ENCODE peak calls at places on chromosome 11, in four cellular contexts. N is CD8-positive, alpha-beta memory T cell; V is NCI-H187; M is GOT3. S is an unnamed sample.

GRCh38 chr11:1968454-1968995 is 21.4 kb downstream of the MRPL23 start:
- DNase-seq in N (no peak), V (no peak), M (no peak), S (no peak)

GRCh38 chr11:22558638-22559037 is 67.0 kb downstream of the FANCF start:
- DNase-seq in N (no peak), V (no peak), M (no peak), S (peak)

GRCh38 chr11:19353287-19353686 is 112.5 kb upstream of the E2F8 start:
- DNase-seq in N (no peak), V (no peak), M (no peak), S (no peak)

GRCh38 chr11:14186376-14186775 is 172.6 kb downstream of the RRAS2 start:
- DNase-seq in N (no peak), V (no peak), M (no peak), S (no peak)

GRCh38 chr11:120385690-120386089 is 49.5 kb downstream of the ARHGEF12 start:
- DNase-seq in N (no peak), V (no peak), M (no peak), S (no peak)

GRCh38 chr11:2928605-2929510 is at the start of gene PHLDA2:
- DNase-seq in N (peak), V (no peak), M (no peak), S (no peak)

GRCh38 chr11:61961570-61962212 is 5.7 kb downstream of the FTH1 start:
- DNase-seq in N (no peak), V (no peak), M (no peak), S (no peak)

GRCh38 chr11:29184939-29185890 is 831.6 kb downstream of the KCNA4 start:
- DNase-seq in N (no peak), V (no peak), M (peak), S (no peak)

GRCh38 chr11:96065379-96065778 is 141.5 kb upstream of the MTMR2 start:
- DNase-seq in N (no peak), V (no peak), M (no peak), S (no peak)

GRCh38 chr11:118622376-118623290 is 15.2 kb downstream of the PHLDB1 start:
- DNase-seq in N (no peak), V (peak), M (no peak), S (peak)

GRCh38 chr11:11148598-11148997 is 204.5 kb downstream of the CSNK2A3 start:
- DNase-seq in N (no peak), V (no peak), M (no peak), S (no peak)

GRCh38 chr11:44589301-44589700 is 23.8 kb downstream of the CD82 start:
- DNase-seq in N (no peak), V (no peak), M (no peak), S (no peak)

GRCh38 chr11:2365571-2366210 is 11.4 kb upstream of the CD81 start:
- DNase-seq in N (no peak), V (no peak), M (no peak), S (no peak)

GRCh38 chr11:70865356-70865755 is 387.0 kb downstream of the SHANK2 start:
- DNase-seq in N (no peak), V (no peak), M (no peak), S (no peak)

GRCh38 chr11:12430351-12430750 is 53.0 kb downstream of the PARVA start:
- DNase-seq in N (no peak), V (no peak), M (no peak), S (no peak)

GRCh38 chr11:83895516-83895915 is 609.3 kb upstream of the CCDC90B start:
- DNase-seq in N (no peak), V (no peak), M (no peak), S (no peak)

GRCh38 chr11:134126197-134126822 is 57.4 kb downstream of the JAM3 start:
- DNase-seq in N (no peak), V (no peak), M (no peak), S (no peak)

GRCh38 chr11:64510759-64511158 is 80.3 kb upstream of the SLC22A12 start:
- DNase-seq in N (no peak), V (no peak), M (no peak), S (no peak)

GRCh38 chr11:28581286-28582242 is 473.4 kb downstream of the METTL15 start:
- DNase-seq in N (no peak), V (no peak), M (no peak), S (no peak)

S was measured in NCI-H1417 treated with DMSO at 0.1 percent for 48 hours.